ENCODE peak calls at places on chromosome 18, in nine cellular contexts. One of them, this sample, is unnamed. For H3K27me3, the result is how much of the 10 kb centered on the place peaks cover.

GRCh38 chr18:66990909-66991308 is 387.0 kb upstream of the CDH19 start:
- DNase-seq in fibroblast of lung: no peak
- DNase-seq in GM23338: peak
- DNase-seq in heart left ventricle: no peak
- DNase-seq in spleen: no peak
- DNase-seq in K562: no peak
- DNase-seq in left ventricle myocardium inferior: no peak
- DNase-seq in gastrocnemius medialis: no peak
- DNase-seq in DND-41: no peak
- DNase-seq in this sample: no peak

GRCh38 chr18:44771957-44772917 is 91.5 kb downstream of the SETBP1 start:
- DNase-seq in fibroblast of lung: no peak
- DNase-seq in GM23338: no peak
- DNase-seq in heart left ventricle: no peak
- DNase-seq in spleen: no peak
- DNase-seq in K562: no peak
- DNase-seq in left ventricle myocardium inferior: peak
- DNase-seq in gastrocnemius medialis: no peak
- DNase-seq in DND-41: no peak
- DNase-seq in this sample: no peak

GRCh38 chr18:23094411-23095165 is 40.7 kb upstream of the CABLES1 start:
- DNase-seq in fibroblast of lung: no peak
- DNase-seq in GM23338: peak
- DNase-seq in heart left ventricle: no peak
- DNase-seq in spleen: peak
- DNase-seq in K562: no peak
- DNase-seq in left ventricle myocardium inferior: no peak
- DNase-seq in gastrocnemius medialis: no peak
- DNase-seq in DND-41: no peak
- DNase-seq in this sample: peak

GRCh38 chr18:55141318-55141717 is 182.1 kb upstream of the CCDC68 start:
- DNase-seq in fibroblast of lung: no peak
- DNase-seq in GM23338: no peak
- DNase-seq in heart left ventricle: no peak
- DNase-seq in spleen: no peak
- DNase-seq in K562: no peak
- DNase-seq in left ventricle myocardium inferior: no peak
- DNase-seq in gastrocnemius medialis: no peak
- DNase-seq in DND-41: no peak
- DNase-seq in this sample: no peak

GRCh38 chr18:23619388-23619873 is 33.1 kb upstream of the NPC1 start:
- DNase-seq in fibroblast of lung: peak
- DNase-seq in GM23338: peak
- DNase-seq in heart left ventricle: peak
- DNase-seq in spleen: peak
- DNase-seq in K562: no peak
- DNase-seq in left ventricle myocardium inferior: peak
- DNase-seq in gastrocnemius medialis: no peak
- DNase-seq in DND-41: no peak
- DNase-seq in this sample: peak

GRCh38 chr18:55048892-55049291 is 89.6 kb upstream of the CCDC68 start:
- DNase-seq in fibroblast of lung: peak
- DNase-seq in GM23338: no peak
- DNase-seq in heart left ventricle: no peak
- DNase-seq in spleen: no peak
- DNase-seq in K562: no peak
- DNase-seq in left ventricle myocardium inferior: no peak
- DNase-seq in gastrocnemius medialis: no peak
- DNase-seq in DND-41: no peak
- DNase-seq in this sample: no peak

GRCh38 chr18:26928669-26929313 is 63.3 kb upstream of the AQP4 start:
- DNase-seq in fibroblast of lung: no peak
- DNase-seq in GM23338: no peak
- DNase-seq in heart left ventricle: no peak
- DNase-seq in spleen: no peak
- DNase-seq in K562: no peak
- DNase-seq in left ventricle myocardium inferior: no peak
- DNase-seq in gastrocnemius medialis: no peak
- DNase-seq in DND-41: no peak
- DNase-seq in this sample: no peak

GRCh38 chr18:29184654-29185053 is 1007.7 kb upstream of the CDH2 start:
- DNase-seq in fibroblast of lung: peak
- DNase-seq in GM23338: no peak
- DNase-seq in heart left ventricle: no peak
- DNase-seq in spleen: no peak
- DNase-seq in K562: no peak
- DNase-seq in left ventricle myocardium inferior: no peak
- DNase-seq in gastrocnemius medialis: no peak
- DNase-seq in DND-41: no peak
- DNase-seq in this sample: no peak

GRCh38 chr18:65751145-65752085 is 603 bp downstream of the CDH7 start:
- DNase-seq in fibroblast of lung: no peak
- DNase-seq in GM23338: peak
- DNase-seq in heart left ventricle: no peak
- DNase-seq in spleen: no peak
- DNase-seq in K562: no peak
- DNase-seq in left ventricle myocardium inferior: no peak
- DNase-seq in gastrocnemius medialis: no peak
- DNase-seq in DND-41: no peak
- DNase-seq in this sample: peak

GRCh38 chr18:65748321-65748720 is 2.5 kb upstream of the CDH7 start:
- DNase-seq in fibroblast of lung: no peak
- DNase-seq in GM23338: no peak
- DNase-seq in heart left ventricle: no peak
- DNase-seq in spleen: no peak
- DNase-seq in K562: no peak
- DNase-seq in left ventricle myocardium inferior: no peak
- DNase-seq in gastrocnemius medialis: no peak
- DNase-seq in DND-41: no peak
- DNase-seq in this sample: no peak

GRCh38 chr18:65749881-65750280 is 931 bp upstream of the CDH7 start:
- DNase-seq in fibroblast of lung: no peak
- DNase-seq in GM23338: peak
- DNase-seq in heart left ventricle: no peak
- DNase-seq in spleen: no peak
- DNase-seq in K562: no peak
- DNase-seq in left ventricle myocardium inferior: no peak
- DNase-seq in gastrocnemius medialis: no peak
- DNase-seq in DND-41: no peak
- DNase-seq in this sample: no peak

GRCh38 chr18:65752625-65753325 is 2.0 kb downstream of the CDH7 start:
- DNase-seq in fibroblast of lung: no peak
- DNase-seq in GM23338: no peak
- DNase-seq in heart left ventricle: no peak
- DNase-seq in spleen: no peak
- DNase-seq in K562: no peak
- DNase-seq in left ventricle myocardium inferior: no peak
- DNase-seq in gastrocnemius medialis: no peak
- DNase-seq in DND-41: no peak
- DNase-seq in this sample: no peak

DNA sequence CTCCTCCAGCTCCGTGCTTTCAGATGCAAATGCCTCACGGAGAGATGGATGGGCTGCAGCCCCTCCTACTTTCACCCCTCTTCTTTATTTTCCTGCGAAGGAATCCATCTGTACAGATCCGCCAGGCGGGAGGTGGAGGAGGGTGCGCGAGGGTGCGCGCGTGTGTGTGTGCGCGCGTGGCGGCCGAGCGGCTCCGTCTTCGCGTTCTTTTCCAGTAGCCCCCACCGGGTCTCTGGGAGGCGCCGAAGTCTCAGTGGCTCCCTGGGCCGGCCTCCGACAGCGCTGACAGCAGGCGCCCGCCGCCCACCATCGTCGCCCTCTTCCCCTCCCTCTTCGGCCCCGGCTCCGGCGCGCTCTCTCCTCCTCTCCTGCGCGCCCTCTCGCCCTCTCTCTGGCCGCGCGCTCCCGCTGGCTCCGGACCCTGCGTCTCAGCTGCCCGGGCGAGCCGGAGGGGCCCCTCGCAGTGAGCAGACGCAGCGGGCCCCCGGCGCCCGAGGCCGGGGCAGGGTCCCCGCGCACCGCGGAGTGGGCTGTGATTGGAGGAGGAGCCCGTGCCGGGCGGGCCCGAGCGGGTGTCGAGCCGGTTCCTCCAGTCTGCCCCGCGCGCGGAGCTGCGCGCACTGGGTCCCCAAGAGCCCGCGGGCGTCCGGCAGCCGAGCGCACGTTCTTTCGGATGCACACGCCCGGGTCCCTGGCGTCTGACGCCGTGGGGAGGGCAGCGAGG is at the start of gene CDH7:
- DNase-seq in fibroblast of lung: no peak
- DNase-seq in GM23338: peak
- DNase-seq in heart left ventricle: no peak
- DNase-seq in spleen: peak
- DNase-seq in K562: no peak
- DNase-seq in left ventricle myocardium inferior: no peak
- DNase-seq in gastrocnemius medialis: no peak
- DNase-seq in DND-41: no peak
- DNase-seq in this sample: peak
- H3K4me3 ChIP-seq in fibroblast of lung: no peak
- H3K4me3 ChIP-seq in GM23338: peak
- H3K4me3 ChIP-seq in heart left ventricle: peak
- H3K4me3 ChIP-seq in spleen: peak
- H3K4me3 ChIP-seq in K562: no peak
- H3K4me3 ChIP-seq in left ventricle myocardium inferior: peak
- H3K4me3 ChIP-seq in gastrocnemius medialis: peak
- H3K4me3 ChIP-seq in DND-41: no peak
- H3K4me3 ChIP-seq in this sample: peak

GRCh38 chr18:73476021-73476420 is 608.2 kb upstream of the NETO1 start:
- DNase-seq in fibroblast of lung: no peak
- DNase-seq in GM23338: no peak
- DNase-seq in heart left ventricle: no peak
- DNase-seq in spleen: no peak
- DNase-seq in K562: no peak
- DNase-seq in left ventricle myocardium inferior: no peak
- DNase-seq in gastrocnemius medialis: no peak
- DNase-seq in DND-41: no peak
- DNase-seq in this sample: no peak
- H3K27me3 ChIP-seq in fibroblast of lung: under half
- H3K27me3 ChIP-seq in GM23338: under half
- H3K27me3 ChIP-seq in heart left ventricle: under half
- H3K27me3 ChIP-seq in spleen: under half
- H3K27me3 ChIP-seq in K562: under half
- H3K27me3 ChIP-seq in left ventricle myocardium inferior: under half
- H3K27me3 ChIP-seq in gastrocnemius medialis: under half
- H3K27me3 ChIP-seq in DND-41: under half
- H3K27me3 ChIP-seq in this sample: under half

GRCh38 chr18:31686572-31686971 is 2.2 kb upstream of the B4GALT6 start:
- DNase-seq in fibroblast of lung: no peak
- DNase-seq in GM23338: no peak
- DNase-seq in heart left ventricle: no peak
- DNase-seq in spleen: no peak
- DNase-seq in K562: no peak
- DNase-seq in left ventricle myocardium inferior: no peak
- DNase-seq in gastrocnemius medialis: no peak
- DNase-seq in DND-41: no peak
- DNase-seq in this sample: no peak

GRCh38 chr18:31683968-31684278 is 458 bp downstream of the B4GALT6 start:
- DNase-seq in fibroblast of lung: no peak
- DNase-seq in GM23338: no peak
- DNase-seq in heart left ventricle: no peak
- DNase-seq in spleen: no peak
- DNase-seq in K562: no peak
- DNase-seq in left ventricle myocardium inferior: no peak
- DNase-seq in gastrocnemius medialis: no peak
- DNase-seq in DND-41: no peak
- DNase-seq in this sample: no peak

GRCh38 chr18:31683106-31683505 is 1.3 kb downstream of the B4GALT6 start:
- DNase-seq in fibroblast of lung: no peak
- DNase-seq in GM23338: no peak
- DNase-seq in heart left ventricle: no peak
- DNase-seq in spleen: no peak
- DNase-seq in K562: no peak
- DNase-seq in left ventricle myocardium inferior: no peak
- DNase-seq in gastrocnemius medialis: no peak
- DNase-seq in DND-41: no peak
- DNase-seq in this sample: no peak

GRCh38 chr18:31685097-31686082 is 1.0 kb upstream of the B4GALT6 start:
- DNase-seq in fibroblast of lung: peak
- DNase-seq in GM23338: peak
- DNase-seq in heart left ventricle: peak
- DNase-seq in spleen: peak
- DNase-seq in K562: peak
- DNase-seq in left ventricle myocardium inferior: peak
- DNase-seq in gastrocnemius medialis: no peak
- DNase-seq in DND-41: peak
- DNase-seq in this sample: peak

GRCh38 chr18:31684279-31685096 is at the start of gene B4GALT6:
- DNase-seq in fibroblast of lung: peak
- DNase-seq in GM23338: peak
- DNase-seq in heart left ventricle: peak
- DNase-seq in spleen: peak
- DNase-seq in K562: peak
- DNase-seq in left ventricle myocardium inferior: no peak
- DNase-seq in gastrocnemius medialis: no peak
- DNase-seq in DND-41: peak
- DNase-seq in this sample: peak
- H3K4me3 ChIP-seq in fibroblast of lung: peak
- H3K4me3 ChIP-seq in GM23338: peak
- H3K4me3 ChIP-seq in heart left ventricle: peak
- H3K4me3 ChIP-seq in spleen: peak
- H3K4me3 ChIP-seq in K562: peak
- H3K4me3 ChIP-seq in left ventricle myocardium inferior: peak
- H3K4me3 ChIP-seq in gastrocnemius medialis: peak
- H3K4me3 ChIP-seq in DND-41: peak
- H3K4me3 ChIP-seq in this sample: peak

GRCh38 chr18:6819332-6819731 is 89.8 kb downstream of the ARHGAP28 start:
- DNase-seq in fibroblast of lung: no peak
- DNase-seq in GM23338: no peak
- DNase-seq in heart left ventricle: no peak
- DNase-seq in spleen: no peak
- DNase-seq in K562: no peak
- DNase-seq in left ventricle myocardium inferior: no peak
- DNase-seq in gastrocnemius medialis: no peak
- DNase-seq in DND-41: no peak
- DNase-seq in this sample: no peak

GRCh38 chr18:6820314-6820713 is 90.8 kb downstream of the ARHGAP28 start:
- DNase-seq in fibroblast of lung: no peak
- DNase-seq in GM23338: no peak
- DNase-seq in heart left ventricle: no peak
- DNase-seq in spleen: no peak
- DNase-seq in K562: no peak
- DNase-seq in left ventricle myocardium inferior: no peak
- DNase-seq in gastrocnemius medialis: no peak
- DNase-seq in DND-41: no peak
- DNase-seq in this sample: no peak

GRCh38 chr18:6821346-6821745 is 91.8 kb downstream of the ARHGAP28 start:
- DNase-seq in fibroblast of lung: peak
- DNase-seq in GM23338: no peak
- DNase-seq in heart left ventricle: no peak
- DNase-seq in spleen: no peak
- DNase-seq in K562: no peak
- DNase-seq in left ventricle myocardium inferior: no peak
- DNase-seq in gastrocnemius medialis: no peak
- DNase-seq in DND-41: no peak
- DNase-seq in this sample: no peak

GRCh38 chr18:6811816-6812215 is 82.3 kb downstream of the ARHGAP28 start:
- DNase-seq in fibroblast of lung: no peak
- DNase-seq in GM23338: no peak
- DNase-seq in heart left ventricle: no peak
- DNase-seq in spleen: no peak
- DNase-seq in K562: no peak
- DNase-seq in left ventricle myocardium inferior: no peak
- DNase-seq in gastrocnemius medialis: no peak
- DNase-seq in DND-41: no peak
- DNase-seq in this sample: no peak

DNA sequence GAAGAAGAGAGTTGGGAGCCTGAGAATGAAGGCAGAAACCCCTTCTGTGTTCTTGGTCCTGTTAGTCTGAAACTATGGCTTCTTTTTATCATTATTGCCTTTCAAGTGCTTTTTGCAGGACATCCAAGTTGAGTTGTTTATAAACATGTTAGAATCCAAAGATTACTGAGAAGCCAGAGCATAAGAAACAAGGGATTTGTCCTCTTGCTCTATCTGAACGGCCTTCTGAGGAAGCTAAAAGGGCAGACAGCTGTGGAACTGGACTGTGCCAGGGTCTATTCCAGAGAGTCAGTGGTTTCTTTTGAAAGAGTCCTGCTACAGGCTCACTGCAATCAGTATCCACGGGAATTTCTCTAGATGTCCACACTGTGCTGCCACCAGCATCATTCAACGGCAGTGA is 86.6 kb downstream of the ARHGAP28 start:
- DNase-seq in fibroblast of lung: peak
- DNase-seq in GM23338: no peak
- DNase-seq in heart left ventricle: no peak
- DNase-seq in spleen: no peak
- DNase-seq in K562: no peak
- DNase-seq in left ventricle myocardium inferior: no peak
- DNase-seq in gastrocnemius medialis: no peak
- DNase-seq in DND-41: no peak
- DNase-seq in this sample: no peak
- H3K27me3 ChIP-seq in fibroblast of lung: under half
- H3K27me3 ChIP-seq in GM23338: under half
- H3K27me3 ChIP-seq in heart left ventricle: under half
- H3K27me3 ChIP-seq in spleen: under half
- H3K27me3 ChIP-seq in K562: under half
- H3K27me3 ChIP-seq in left ventricle myocardium inferior: under half
- H3K27me3 ChIP-seq in gastrocnemius medialis: under half
- H3K27me3 ChIP-seq in DND-41: under half
- H3K27me3 ChIP-seq in this sample: under half

This sample was measured in WERI-Rb-1.